ENCODE peak calls at places on chromosomes 5 and 9, in eight cellular contexts. Y is hippocampal formation; U is PC-9; C is activated CD8-positive, alpha-beta memory T cell treated with anti-CD3 and anti-CD28 coated beads, Interleukin-2, amount 50 U/mL, for 48 hours; X is right lobe of liver; O is stimulated activated CD4-positive, alpha-beta T cell treated with anti-CD3 and anti-CD28 coated beads, TNF-alpha, amount 100 ng/mL, for 1 hour; P is activated naive CD4-positive, alpha-beta T cell treated with anti-CD3 and anti-CD28 coated beads for 36 hours; S is T-helper 2 cell. W is an unnamed sample.
A peak's percentile ranks its signal among the peaks of the same experiment; 100 is the strongest.

GRCh38 chr5:132883261-132883834 is 9.9 kb downstream of the LEAP2 start:
- DNase-seq in X (no peak), P (peak; percentile 39), S (peak; percentile 42), Y (peak; percentile 39), C (no peak), O (no peak), U (peak; percentile 61), W (no peak)

GRCh38 chr9:125889524-125890473 is 142.6 kb downstream of the PBX3 start:
- DNase-seq in Y (peak; percentile 62), U (no peak), S (peak; percentile 20), O (no peak), P (peak; percentile 48), C (peak; percentile 61), X (peak; percentile 50), W (peak; percentile 33)

GRCh38 chr9:136003356-136004218 is 42.4 kb upstream of the UBAC1 start:
- DNase-seq in U (no peak), X (no peak), C (no peak), Y (no peak), O (no peak), S (no peak), P (no peak), W (no peak)

GRCh38 chr5:157511656-157512644 is 51.9 kb downstream of the NIPAL4 start:
- DNase-seq in Y (peak; percentile 38), C (no peak), U (peak; percentile 85), P (peak; percentile 51), S (peak; percentile 39), X (peak; percentile 91), O (no peak), W (no peak)

GRCh38 chr5:171336486-171337206 is 27.6 kb downstream of the TLX3 start:
- DNase-seq in X (peak; percentile 27), C (no peak), U (peak; percentile 46), S (peak; percentile 23), Y (peak; percentile 23), O (no peak), P (peak; percentile 49), W (no peak)

GRCh38 chr9:15295761-15296405 is 11.1 kb downstream of the TTC39B start:
- DNase-seq in O (no peak), U (peak; percentile 51), S (peak; percentile 74), P (peak; percentile 40), X (no peak), Y (no peak), C (no peak), W (peak; percentile 42)

GRCh38 chr9:3650994-3651622 is 125.3 kb upstream of the RFX3 start:
- DNase-seq in Y (no peak), C (no peak), P (no peak), O (no peak), U (no peak), X (no peak), S (no peak), W (no peak)

GRCh38 chr9:98983295-98984268 is 39.9 kb downstream of the COL15A1 start:
- DNase-seq in O (no peak), Y (no peak), S (no peak), U (no peak), C (no peak), P (no peak), X (no peak), W (no peak)

GRCh38 chr9:133090187-133090586 is 28.4 kb downstream of the CEL start:
- DNase-seq in C (no peak), O (no peak), U (no peak), X (no peak), Y (no peak), P (no peak), S (no peak), W (no peak)

GRCh38 chr5:36660397-36661049 is 54.1 kb downstream of the SLC1A3 start:
- DNase-seq in P (no peak), S (no peak), O (no peak), U (peak; percentile 80), C (no peak), X (no peak), Y (no peak), W (no peak)

GRCh38 chr9:37700900-37701299 is 50.1 kb downstream of the FRMPD1 start:
- DNase-seq in P (no peak), X (no peak), S (no peak), C (no peak), U (no peak), Y (no peak), O (no peak), W (no peak)